ENCODE peak calls at places on chromosomes 12 and 14, in six cellular contexts. E is A172; Y is NK-92 treated with Interleukin-12 subunit alpha and Interleukin-12 subunit beta, amount 100 ng/mL, for 24 hours; K is KBM-7; L is midbrain; G is amniotic stem cell. M is an unnamed sample.

GRCh38 chr12:64990991-64991570 is 130.0 kb downstream of the WIF1 start:
- DNase-seq in E (no peak), Y (no peak), K (no peak), L (no peak), G (no peak), M (peak)

GRCh38 chr12:124512667-124513296 is 54.6 kb downstream of the NCOR2 start:
- DNase-seq in E (peak), Y (no peak), K (no peak), L (peak), G (peak), M (no peak)

GRCh38 chr14:98931911-98932310 is 340.1 kb downstream of the BCL11B start:
- DNase-seq in E (no peak), Y (no peak), K (no peak), L (no peak), G (no peak), M (no peak)

GRCh38 chr12:53551889-53552291 is 44.6 kb upstream of the NPFF start:
- DNase-seq in E (no peak), Y (no peak), K (no peak), L (peak), G (no peak), M (no peak)

GRCh38 chr14:102029956-102030355 is 56.9 kb downstream of the HSP90AA1 start:
- DNase-seq in E (peak), Y (no peak), K (no peak), L (no peak), G (no peak), M (no peak)

GRCh38 chr12:95253386-95253785 is 35.8 kb downstream of the VEZT start:
- DNase-seq in E (no peak), Y (no peak), K (no peak), L (no peak), G (no peak), M (no peak)

GRCh38 chr14:42222924-42223471 is 616.3 kb downstream of the LRFN5 start:
- DNase-seq in E (peak), Y (no peak), K (peak), L (peak), G (no peak), M (peak)

GRCh38 chr12:53223006-53223305 is 9.1 kb downstream of the RARG start:
- DNase-seq in E (no peak), Y (no peak), K (no peak), L (no peak), G (no peak), M (no peak)

GRCh38 chr12:39807043-39807442 is 187.4 kb upstream of the ABCD2 start:
- DNase-seq in E (peak), Y (no peak), K (peak), L (no peak), G (no peak), M (no peak)

GRCh38 chr12:80763874-80764273 is 47.2 kb downstream of the MYF5 start:
- DNase-seq in E (peak), Y (no peak), K (peak), L (peak), G (peak), M (peak)

GRCh38 chr12:89525002-89525823 is 617 bp upstream of the GALNT4 start:
- DNase-seq in E (no peak), Y (peak), K (peak), L (peak), G (no peak), M (peak)

GRCh38 chr14:61326847-61327246 is 5.5 kb downstream of the PRKCH start:
- DNase-seq in E (no peak), Y (no peak), K (no peak), L (no peak), G (no peak), M (no peak)

GRCh38 chr14:86884498-86884897 is 1108.5 kb downstream of the GALC start:
- DNase-seq in E (no peak), Y (no peak), K (no peak), L (no peak), G (no peak), M (no peak)

GRCh38 chr12:58774731-58775130 is 145.6 kb downstream of the LRIG3 start:
- DNase-seq in E (no peak), Y (no peak), K (no peak), L (no peak), G (no peak), M (no peak)

GRCh38 chr14:77498984-77499527 is 440 bp upstream of the ISM2 start:
- DNase-seq in E (no peak), Y (no peak), K (peak), L (no peak), G (no peak), M (peak)

GRCh38 chr14:58298477-58298879 is at the start of gene ARID4A:
- DNase-seq in E (no peak), Y (peak), K (no peak), L (no peak), G (no peak), M (no peak)